ENCODE peak calls at places on chromosome 1, in ten cellular contexts. One of them, this sample, is unnamed.

GRCh38 chr1:41618871-41619270 is 134.4 kb upstream of the EDN2 start:
- DNase-seq in mesothelial cell of epicardium: no peak
- DNase-seq in hepatic stellate cell: no peak
- DNase-seq in AG04450: no peak
- DNase-seq in CD4-positive, CD25-positive, alpha-beta regulatory T cell: no peak
- DNase-seq in PC-3: no peak
- DNase-seq in foreskin fibroblast: no peak
- DNase-seq in Kasumi-1: no peak
- DNase-seq in GM19239: no peak
- DNase-seq in GM20000: no peak
- DNase-seq in this sample: no peak

GRCh38 chr1:223195281-223195680 is 52.2 kb upstream of the TLR5 start:
- DNase-seq in CD4-positive, CD25-positive, alpha-beta regulatory T cell: no peak
- DNase-seq in GM20000: no peak
- DNase-seq in PC-3: no peak
- DNase-seq in Kasumi-1: no peak
- DNase-seq in mesothelial cell of epicardium: no peak
- DNase-seq in foreskin fibroblast: no peak
- DNase-seq in AG04450: no peak
- DNase-seq in GM19239: no peak
- DNase-seq in hepatic stellate cell: no peak
- DNase-seq in this sample: no peak

GRCh38 chr1:28718601-28719331 is 18.0 kb upstream of the YTHDF2 start:
- DNase-seq in Kasumi-1: no peak
- DNase-seq in GM19239: no peak
- DNase-seq in PC-3: no peak
- DNase-seq in mesothelial cell of epicardium: no peak
- DNase-seq in foreskin fibroblast: peak; percentile 37
- DNase-seq in hepatic stellate cell: no peak
- DNase-seq in AG04450: peak; percentile 18
- DNase-seq in GM20000: no peak
- DNase-seq in CD4-positive, CD25-positive, alpha-beta regulatory T cell: no peak
- DNase-seq in this sample: no peak

GRCh38 chr1:9351654-9352271 is 59.1 kb downstream of the SPSB1 start:
- DNase-seq in PC-3: peak; percentile 18
- DNase-seq in GM20000: no peak
- DNase-seq in Kasumi-1: no peak
- DNase-seq in foreskin fibroblast: no peak
- DNase-seq in mesothelial cell of epicardium: no peak
- DNase-seq in GM19239: no peak
- DNase-seq in AG04450: no peak
- DNase-seq in hepatic stellate cell: no peak
- DNase-seq in CD4-positive, CD25-positive, alpha-beta regulatory T cell: no peak
- DNase-seq in this sample: no peak

GRCh38 chr1:45365051-45365450 is 24.8 kb upstream of the MUTYH start:
- DNase-seq in Kasumi-1: no peak
- DNase-seq in AG04450: no peak
- DNase-seq in mesothelial cell of epicardium: no peak
- DNase-seq in hepatic stellate cell: no peak
- DNase-seq in CD4-positive, CD25-positive, alpha-beta regulatory T cell: no peak
- DNase-seq in foreskin fibroblast: no peak
- DNase-seq in PC-3: no peak
- DNase-seq in GM19239: no peak
- DNase-seq in GM20000: no peak
- DNase-seq in this sample: no peak

GRCh38 chr1:68213843-68214242 is 18.5 kb downstream of the WLS start:
- DNase-seq in hepatic stellate cell: no peak
- DNase-seq in mesothelial cell of epicardium: no peak
- DNase-seq in GM19239: no peak
- DNase-seq in PC-3: no peak
- DNase-seq in GM20000: no peak
- DNase-seq in AG04450: no peak
- DNase-seq in Kasumi-1: peak; percentile 43
- DNase-seq in CD4-positive, CD25-positive, alpha-beta regulatory T cell: no peak
- DNase-seq in foreskin fibroblast: peak; percentile 80
- DNase-seq in this sample: no peak

GRCh38 chr1:17053071-17053684 is 654 bp downstream of the SDHB start:
- DNase-seq in GM19239: no peak
- DNase-seq in CD4-positive, CD25-positive, alpha-beta regulatory T cell: no peak
- DNase-seq in foreskin fibroblast: no peak
- DNase-seq in Kasumi-1: no peak
- DNase-seq in PC-3: no peak
- DNase-seq in hepatic stellate cell: no peak
- DNase-seq in GM20000: no peak
- DNase-seq in AG04450: no peak
- DNase-seq in mesothelial cell of epicardium: no peak
- DNase-seq in this sample: no peak

GRCh38 chr1:59302297-59302696 is 5.4 kb downstream of the FGGY start:
- DNase-seq in AG04450: no peak
- DNase-seq in GM19239: no peak
- DNase-seq in mesothelial cell of epicardium: no peak
- DNase-seq in GM20000: no peak
- DNase-seq in PC-3: no peak
- DNase-seq in CD4-positive, CD25-positive, alpha-beta regulatory T cell: no peak
- DNase-seq in foreskin fibroblast: no peak
- DNase-seq in hepatic stellate cell: no peak
- DNase-seq in Kasumi-1: no peak
- DNase-seq in this sample: no peak

GRCh38 chr1:46062651-46063319 is 69.6 kb downstream of the PIK3R3 start:
- DNase-seq in PC-3: no peak
- DNase-seq in GM20000: no peak
- DNase-seq in GM19239: no peak
- DNase-seq in foreskin fibroblast: no peak
- DNase-seq in mesothelial cell of epicardium: no peak
- DNase-seq in AG04450: no peak
- DNase-seq in Kasumi-1: no peak
- DNase-seq in hepatic stellate cell: peak; percentile 26
- DNase-seq in CD4-positive, CD25-positive, alpha-beta regulatory T cell: peak; percentile 63
- DNase-seq in this sample: no peak

GRCh38 chr1:209104646-209105045 is 478.9 kb upstream of the CAMK1G start:
- DNase-seq in foreskin fibroblast: no peak
- DNase-seq in hepatic stellate cell: no peak
- DNase-seq in GM19239: no peak
- DNase-seq in mesothelial cell of epicardium: no peak
- DNase-seq in PC-3: no peak
- DNase-seq in AG04450: no peak
- DNase-seq in CD4-positive, CD25-positive, alpha-beta regulatory T cell: no peak
- DNase-seq in GM20000: no peak
- DNase-seq in Kasumi-1: no peak
- DNase-seq in this sample: no peak

GRCh38 chr1:63148825-63149645 is 173.3 kb upstream of the FOXD3 start:
- DNase-seq in AG04450: peak; percentile 3
- DNase-seq in PC-3: peak; percentile 61
- DNase-seq in Kasumi-1: peak; percentile 41
- DNase-seq in mesothelial cell of epicardium: no peak
- DNase-seq in GM20000: peak; percentile 34
- DNase-seq in foreskin fibroblast: no peak
- DNase-seq in GM19239: peak; percentile 9
- DNase-seq in hepatic stellate cell: peak; percentile 12
- DNase-seq in CD4-positive, CD25-positive, alpha-beta regulatory T cell: peak; percentile 8
- DNase-seq in this sample: peak; percentile 3

GRCh38 chr1:67892451-67893125 is 59.3 kb upstream of the GNG12 start:
- DNase-seq in mesothelial cell of epicardium: no peak
- DNase-seq in CD4-positive, CD25-positive, alpha-beta regulatory T cell: no peak
- DNase-seq in foreskin fibroblast: no peak
- DNase-seq in PC-3: no peak
- DNase-seq in GM19239: no peak
- DNase-seq in AG04450: no peak
- DNase-seq in Kasumi-1: no peak
- DNase-seq in GM20000: no peak
- DNase-seq in hepatic stellate cell: no peak
- DNase-seq in this sample: no peak

GRCh38 chr1:111510003-111510380 is 6.6 kb upstream of the ADORA3 start:
- DNase-seq in Kasumi-1: no peak
- DNase-seq in foreskin fibroblast: no peak
- DNase-seq in AG04450: no peak
- DNase-seq in hepatic stellate cell: no peak
- DNase-seq in mesothelial cell of epicardium: no peak
- DNase-seq in PC-3: no peak
- DNase-seq in GM19239: no peak
- DNase-seq in GM20000: no peak
- DNase-seq in CD4-positive, CD25-positive, alpha-beta regulatory T cell: no peak
- DNase-seq in this sample: no peak

GRCh38 chr1:67722292-67722944 is 37.4 kb downstream of the GADD45A start:
- DNase-seq in PC-3: no peak
- DNase-seq in GM20000: no peak
- DNase-seq in GM19239: no peak
- DNase-seq in CD4-positive, CD25-positive, alpha-beta regulatory T cell: no peak
- DNase-seq in foreskin fibroblast: no peak
- DNase-seq in mesothelial cell of epicardium: no peak
- DNase-seq in Kasumi-1: no peak
- DNase-seq in hepatic stellate cell: no peak
- DNase-seq in AG04450: no peak
- DNase-seq in this sample: no peak

GRCh38 chr1:154963643-154964042 is 2.1 kb upstream of the PYGO2 start:
- DNase-seq in PC-3: no peak
- DNase-seq in mesothelial cell of epicardium: no peak
- DNase-seq in GM20000: no peak
- DNase-seq in GM19239: no peak
- DNase-seq in hepatic stellate cell: no peak
- DNase-seq in foreskin fibroblast: no peak
- DNase-seq in AG04450: no peak
- DNase-seq in Kasumi-1: no peak
- DNase-seq in CD4-positive, CD25-positive, alpha-beta regulatory T cell: no peak
- DNase-seq in this sample: no peak

GRCh38 chr1:64171797-64172281 is 31.6 kb upstream of the UBE2U start:
- DNase-seq in PC-3: peak; percentile 85
- DNase-seq in mesothelial cell of epicardium: no peak
- DNase-seq in CD4-positive, CD25-positive, alpha-beta regulatory T cell: no peak
- DNase-seq in hepatic stellate cell: peak; percentile 32
- DNase-seq in Kasumi-1: peak; percentile 33
- DNase-seq in foreskin fibroblast: no peak
- DNase-seq in GM20000: no peak
- DNase-seq in AG04450: no peak
- DNase-seq in GM19239: no peak
- DNase-seq in this sample: no peak